ENCODE peak calls at places on chromosomes 7 and 10, in nine cellular contexts. R is AG04450; Z is ureter; U is T follicular helper cell; E is T-helper 9 cell; F is ovary; L is A549; B is activated CD8-positive, alpha-beta T cell treated with anti-CD3 and anti-CD28 coated beads for 36 hours; Q is activated CD4-positive, alpha-beta memory T cell treated with anti-CD3 and anti-CD28 coated beads, Interleukin-2, amount 10 ng/mL, durations not matched to agents 7 days and 5 days. P is an unnamed sample.

GRCh38 chr7:26156454-26157365 is 4.7 kb downstream of the NFE2L3 start:
- DNase-seq in Z (no peak), Q (peak; percentile 55), B (peak; percentile 77), U (peak; percentile 30), R (peak; percentile 87), F (no peak), E (peak; percentile 32), L (peak; percentile 44), P (peak; percentile 90)

GRCh38 chr7:17131060-17131345 is 167.4 kb upstream of the AHR start:
- DNase-seq in E (no peak), L (peak; percentile 19), Z (no peak), F (no peak), R (no peak), U (no peak), B (no peak), Q (no peak), P (no peak)

GRCh38 chr10:124155781-124156401 is 62.5 kb upstream of the CHST15 start:
- DNase-seq in Z (no peak), F (peak; percentile 71), U (no peak), B (no peak), L (no peak), R (no peak), Q (no peak), E (no peak), P (no peak)

GRCh38 chr10:77713506-77714280 is 76.1 kb upstream of the KCNMA1 start:
- DNase-seq in R (no peak), Q (no peak), E (no peak), B (no peak), Z (no peak), F (no peak), L (no peak), U (no peak), P (no peak)

GRCh38 chr7:39754326-39755120 is 131.2 kb downstream of the RALA start:
- DNase-seq in F (peak; percentile 24), L (no peak), Z (no peak), Q (no peak), E (no peak), B (no peak), U (no peak), R (no peak), P (no peak)

GRCh38 chr7:140345426-140345825 is 52.9 kb downstream of the SLC37A3 start:
- DNase-seq in B (no peak), Q (no peak), R (no peak), U (no peak), Z (no peak), E (no peak), F (no peak), L (no peak), P (no peak)

GRCh38 chr10:11684717-11685645 is 57.2 kb upstream of the ECHDC3 start:
- DNase-seq in R (peak; percentile 41), F (peak; percentile 69), Z (peak; percentile 71), U (peak; percentile 38), Q (peak; percentile 58), L (peak; percentile 74), B (peak; percentile 79), E (peak; percentile 15), P (peak; percentile 47)

GRCh38 chr7:7099584-7100014 is 82.7 kb upstream of the C1GALT1 start:
- DNase-seq in B (no peak), Z (peak; percentile 74), E (no peak), L (peak; percentile 79), F (peak; percentile 31), Q (no peak), R (peak; percentile 69), U (no peak), P (peak; percentile 99)

GRCh38 chr10:73585223-73585784 is 5.8 kb downstream of the USP54 start:
- DNase-seq in L (no peak), E (no peak), B (no peak), R (no peak), F (no peak), Q (no peak), U (no peak), Z (no peak), P (no peak)

GRCh38 chr10:53093878-53094277 is 321.3 kb upstream of the MBL2 start:
- DNase-seq in U (no peak), E (no peak), Q (no peak), L (no peak), Z (no peak), B (no peak), R (no peak), F (no peak), P (no peak)

GRCh38 chr7:49583440-49583839 is 190.0 kb upstream of the VWC2 start:
- DNase-seq in B (no peak), Z (no peak), U (no peak), Q (no peak), L (no peak), R (no peak), F (no peak), E (no peak), P (no peak)

GRCh38 chr10:73413108-73413527 is 740 bp downstream of the ANXA7 start:
- DNase-seq in F (no peak), B (peak; percentile 67), L (peak; percentile 80), E (peak; percentile 21), U (peak; percentile 4), R (no peak), Q (peak; percentile 62), Z (peak; percentile 47), P (peak; percentile 43)

GRCh38 chr7:121961491-121961890 is 88.5 kb downstream of the PTPRZ1 start:
- DNase-seq in B (no peak), Z (no peak), Q (no peak), U (no peak), R (no peak), F (no peak), E (no peak), L (no peak), P (no peak)

GRCh38 chr10:112793197-112793921 is 156.7 kb upstream of the TCF7L2 start:
- DNase-seq in R (no peak), U (no peak), F (no peak), B (no peak), Z (peak; percentile 35), E (no peak), Q (no peak), L (no peak), P (no peak)

GRCh38 chr7:80876894-80877414 is 41.9 kb downstream of the SEMA3C start:
- DNase-seq in Q (no peak), L (peak; percentile 62), E (no peak), B (no peak), R (no peak), Z (no peak), U (no peak), F (no peak), P (peak; percentile 49)

GRCh38 chr7:138584283-138584682 is 116.9 kb downstream of the SVOPL start:
- DNase-seq in Q (no peak), R (no peak), L (no peak), F (no peak), B (no peak), U (no peak), E (no peak), Z (no peak), P (no peak)

GRCh38 chr10:6363516-6363915 is 160.8 kb downstream of the PFKFB3 start:
- DNase-seq in F (no peak), Q (no peak), Z (no peak), R (no peak), L (no peak), B (no peak), E (no peak), U (no peak), P (no peak)

GRCh38 chr10:124084693-124085092 is 8.7 kb downstream of the CHST15 start:
- DNase-seq in E (no peak), F (no peak), Q (no peak), L (no peak), B (no peak), R (no peak), Z (no peak), U (no peak), P (no peak)

GRCh38 chr10:78614267-78614666 is 454.5 kb upstream of the ZMIZ1 start:
- DNase-seq in E (no peak), R (no peak), L (no peak), F (no peak), U (no peak), Z (no peak), Q (no peak), B (no peak), P (no peak)

GRCh38 chr10:96587255-96588059 is 645 bp upstream of the TM9SF3 start:
- DNase-seq in Q (no peak), Z (peak; percentile 63), R (peak; percentile 68), L (peak; percentile 72), E (peak; percentile 49), U (peak; percentile 40), B (peak; percentile 63), F (peak; percentile 73), P (peak; percentile 68)

GRCh38 chr7:134988161-134988560 is 1.9 kb downstream of the AGBL3 start:
- DNase-seq in L (no peak), Q (no peak), E (no peak), Z (no peak), R (no peak), F (no peak), B (no peak), U (no peak), P (no peak)

GRCh38 chr7:8184241-8184640 is 77.7 kb downstream of the ICA1 start:
- DNase-seq in Z (no peak), Q (no peak), U (no peak), R (no peak), B (no peak), F (no peak), L (no peak), E (no peak), P (no peak)

GRCh38 chr10:117477961-117478670 is 64.4 kb upstream of the EMX2 start:
- DNase-seq in B (no peak), U (no peak), Q (no peak), E (no peak), L (peak; percentile 66), R (no peak), Z (no peak), F (no peak), P (no peak)

GRCh38 chr10:110502851-110503301 is 5.2 kb downstream of the DUSP5 start:
- DNase-seq in R (no peak), U (no peak), F (peak; percentile 26), Z (peak; percentile 73), Q (no peak), E (no peak), B (no peak), L (peak; percentile 40), P (no peak)

GRCh38 chr10:35545878-35546631 is 59.1 kb upstream of the GJD4 start:
- DNase-seq in E (no peak), L (peak; percentile 14), B (no peak), F (no peak), U (no peak), Z (no peak), Q (no peak), R (no peak), P (no peak)

GRCh38 chr7:57819491-57819981 is 369.6 kb downstream of the ZNF716 start:
- DNase-seq in Q (no peak), Z (no peak), L (no peak), E (no peak), R (no peak), U (no peak), B (no peak), F (no peak), P (no peak)

GRCh38 chr10:14181197-14181936 is 149.4 kb downstream of the FRMD4A start:
- DNase-seq in B (no peak), L (no peak), U (no peak), F (no peak), Q (no peak), E (no peak), Z (no peak), R (no peak), P (no peak)

GRCh38 chr7:139602143-139602722 is 78.7 kb downstream of the CLEC2L start:
- DNase-seq in Z (no peak), R (no peak), U (no peak), E (no peak), F (no peak), Q (no peak), B (no peak), L (peak; percentile 56), P (no peak)

GRCh38 chr7:35454575-35455385 is 200.9 kb upstream of the TBX20 start:
- DNase-seq in E (no peak), B (no peak), U (no peak), L (no peak), R (no peak), Q (no peak), F (no peak), Z (no peak), P (no peak)

GRCh38 chr7:41993173-41993867 is 243.7 kb downstream of the GLI3 start:
- DNase-seq in F (no peak), U (no peak), Z (no peak), L (no peak), B (no peak), R (peak; percentile 48), E (no peak), Q (no peak), P (no peak)

GRCh38 chr10:91589015-91589655 is 43.7 kb downstream of the PPP1R3C start:
- DNase-seq in L (peak; percentile 94), Z (peak; percentile 71), F (no peak), B (no peak), R (no peak), E (no peak), Q (no peak), U (no peak), P (no peak)